ENCODE peak calls at places on chromosomes 2 and 18, in seven cellular contexts. One of them, this sample, is unnamed.

GRCh38 chr2:98065804-98066203 is 21.2 kb upstream of the VWA3B start:
- DNase-seq in CD8-positive, alpha-beta T cell: no peak
- DNase-seq in astrocyte: no peak
- DNase-seq in nephron progenitor cell: no peak
- DNase-seq in ovary: no peak
- DNase-seq in A549: no peak
- DNase-seq in lower leg skin: no peak
- DNase-seq in this sample: no peak

GRCh38 chr2:160209457-160209856 is 9.4 kb upstream of the ITGB6 start:
- DNase-seq in CD8-positive, alpha-beta T cell: no peak
- DNase-seq in ovary: no peak
- DNase-seq in lower leg skin: no peak
- DNase-seq in A549: no peak
- DNase-seq in astrocyte: peak; percentile 97
- DNase-seq in nephron progenitor cell: no peak
- DNase-seq in this sample: no peak

GRCh38 chr2:74573747-74574562 is 19.4 kb downstream of the DOK1 start:
- DNase-seq in CD8-positive, alpha-beta T cell: no peak
- DNase-seq in lower leg skin: peak; percentile 26
- DNase-seq in nephron progenitor cell: no peak
- DNase-seq in A549: no peak
- DNase-seq in astrocyte: no peak
- DNase-seq in ovary: no peak
- DNase-seq in this sample: no peak

GRCh38 chr2:70967189-70967588 is 11.2 kb upstream of the ANKRD53 start:
- DNase-seq in ovary: no peak
- DNase-seq in CD8-positive, alpha-beta T cell: no peak
- DNase-seq in lower leg skin: no peak
- DNase-seq in nephron progenitor cell: no peak
- DNase-seq in A549: no peak
- DNase-seq in astrocyte: no peak
- DNase-seq in this sample: peak; percentile 1

GRCh38 chr2:169091256-169091655 is 21.9 kb downstream of the DHRS9 start:
- DNase-seq in astrocyte: no peak
- DNase-seq in nephron progenitor cell: no peak
- DNase-seq in A549: no peak
- DNase-seq in ovary: no peak
- DNase-seq in CD8-positive, alpha-beta T cell: no peak
- DNase-seq in lower leg skin: no peak
- DNase-seq in this sample: no peak

GRCh38 chr18:63339920-63340484 is 20.4 kb upstream of the BCL2 start:
- DNase-seq in astrocyte: no peak
- DNase-seq in nephron progenitor cell: peak; percentile 57
- DNase-seq in lower leg skin: no peak
- DNase-seq in ovary: no peak
- DNase-seq in A549: no peak
- DNase-seq in CD8-positive, alpha-beta T cell: peak; percentile 10
- DNase-seq in this sample: no peak

GRCh38 chr2:54341656-54342055 is 85.6 kb upstream of the TSPYL6 start:
- DNase-seq in CD8-positive, alpha-beta T cell: no peak
- DNase-seq in ovary: no peak
- DNase-seq in lower leg skin: no peak
- DNase-seq in astrocyte: no peak
- DNase-seq in A549: no peak
- DNase-seq in nephron progenitor cell: no peak
- DNase-seq in this sample: no peak

GRCh38 chr2:169859423-169859822 is 32.2 kb downstream of the UBR3 start:
- DNase-seq in astrocyte: no peak
- DNase-seq in ovary: no peak
- DNase-seq in lower leg skin: no peak
- DNase-seq in nephron progenitor cell: no peak
- DNase-seq in CD8-positive, alpha-beta T cell: no peak
- DNase-seq in A549: no peak
- DNase-seq in this sample: no peak

GRCh38 chr2:200467806-200468686 is 41.8 kb downstream of the KCTD18 start:
- DNase-seq in nephron progenitor cell: no peak
- DNase-seq in lower leg skin: no peak
- DNase-seq in astrocyte: no peak
- DNase-seq in CD8-positive, alpha-beta T cell: no peak
- DNase-seq in ovary: no peak
- DNase-seq in A549: no peak
- DNase-seq in this sample: no peak

GRCh38 chr2:97982621-97983020 is 13.1 kb downstream of the TMEM131 start:
- DNase-seq in lower leg skin: no peak
- DNase-seq in ovary: no peak
- DNase-seq in A549: no peak
- DNase-seq in nephron progenitor cell: no peak
- DNase-seq in astrocyte: no peak
- DNase-seq in CD8-positive, alpha-beta T cell: no peak
- DNase-seq in this sample: no peak

GRCh38 chr2:29000481-29000880 is 19.4 kb downstream of the TOGARAM2 start:
- DNase-seq in astrocyte: no peak
- DNase-seq in ovary: no peak
- DNase-seq in lower leg skin: peak; percentile 68
- DNase-seq in CD8-positive, alpha-beta T cell: peak; percentile 34
- DNase-seq in A549: no peak
- DNase-seq in nephron progenitor cell: no peak
- DNase-seq in this sample: no peak

GRCh38 chr2:196059491-196059960 is 9.1 kb downstream of the DNAH7 start:
- DNase-seq in nephron progenitor cell: no peak
- DNase-seq in CD8-positive, alpha-beta T cell: no peak
- DNase-seq in astrocyte: no peak
- DNase-seq in ovary: no peak
- DNase-seq in lower leg skin: no peak
- DNase-seq in A549: no peak
- DNase-seq in this sample: no peak

GRCh38 chr2:72082021-72082739 is 65.5 kb downstream of the CYP26B1 start:
- DNase-seq in CD8-positive, alpha-beta T cell: no peak
- DNase-seq in nephron progenitor cell: no peak
- DNase-seq in A549: no peak
- DNase-seq in ovary: no peak
- DNase-seq in lower leg skin: no peak
- DNase-seq in astrocyte: peak; percentile 28
- DNase-seq in this sample: peak; percentile 51

GRCh38 chr2:134717706-134718094 is 1.1 kb downstream of the TMEM163 start:
- DNase-seq in CD8-positive, alpha-beta T cell: no peak
- DNase-seq in lower leg skin: no peak
- DNase-seq in A549: no peak
- DNase-seq in ovary: no peak
- DNase-seq in nephron progenitor cell: peak; percentile 27
- DNase-seq in astrocyte: no peak
- DNase-seq in this sample: no peak

GRCh38 chr2:221268631-221269030 is 303.5 kb downstream of the EPHA4 start:
- DNase-seq in A549: no peak
- DNase-seq in ovary: no peak
- DNase-seq in CD8-positive, alpha-beta T cell: no peak
- DNase-seq in astrocyte: peak; percentile 56
- DNase-seq in lower leg skin: no peak
- DNase-seq in nephron progenitor cell: no peak
- DNase-seq in this sample: no peak

GRCh38 chr2:59019551-59020164 is 778.5 kb upstream of the FANCL start:
- DNase-seq in A549: no peak
- DNase-seq in astrocyte: no peak
- DNase-seq in lower leg skin: no peak
- DNase-seq in nephron progenitor cell: no peak
- DNase-seq in ovary: no peak
- DNase-seq in CD8-positive, alpha-beta T cell: no peak
- DNase-seq in this sample: no peak

GRCh38 chr2:74835831-74836674 is 2.1 kb downstream of the HK2 start:
- DNase-seq in lower leg skin: no peak
- DNase-seq in ovary: no peak
- DNase-seq in CD8-positive, alpha-beta T cell: no peak
- DNase-seq in astrocyte: peak; percentile 29
- DNase-seq in nephron progenitor cell: peak; percentile 22
- DNase-seq in A549: peak; percentile 84
- DNase-seq in this sample: no peak

GRCh38 chr18:1797265-1797664 is 774.0 kb downstream of the METTL4 start:
- DNase-seq in A549: no peak
- DNase-seq in ovary: no peak
- DNase-seq in lower leg skin: no peak
- DNase-seq in CD8-positive, alpha-beta T cell: no peak
- DNase-seq in nephron progenitor cell: no peak
- DNase-seq in astrocyte: no peak
- DNase-seq in this sample: no peak

GRCh38 chr2:168699834-168700417 is 102.5 kb upstream of the NOSTRIN start:
- DNase-seq in nephron progenitor cell: no peak
- DNase-seq in astrocyte: peak; percentile 52
- DNase-seq in ovary: peak; percentile 99
- DNase-seq in A549: no peak
- DNase-seq in CD8-positive, alpha-beta T cell: no peak
- DNase-seq in lower leg skin: peak; percentile 42
- DNase-seq in this sample: no peak

GRCh38 chr2:207115715-207116364 is 49.9 kb downstream of the KLF7 start:
- DNase-seq in ovary: no peak
- DNase-seq in nephron progenitor cell: no peak
- DNase-seq in lower leg skin: no peak
- DNase-seq in astrocyte: no peak
- DNase-seq in A549: no peak
- DNase-seq in CD8-positive, alpha-beta T cell: no peak
- DNase-seq in this sample: no peak

GRCh38 chr18:76461692-76462325 is 33.2 kb downstream of the ZNF516 start:
- DNase-seq in nephron progenitor cell: no peak
- DNase-seq in CD8-positive, alpha-beta T cell: no peak
- DNase-seq in astrocyte: no peak
- DNase-seq in A549: no peak
- DNase-seq in ovary: no peak
- DNase-seq in lower leg skin: no peak
- DNase-seq in this sample: peak; percentile 63

GRCh38 chr2:235803028-235803427 is 309.2 kb downstream of the AGAP1 start:
- DNase-seq in A549: no peak
- DNase-seq in lower leg skin: no peak
- DNase-seq in nephron progenitor cell: no peak
- DNase-seq in astrocyte: peak; percentile 5
- DNase-seq in CD8-positive, alpha-beta T cell: no peak
- DNase-seq in ovary: no peak
- DNase-seq in this sample: no peak
- TF ChIP-seq CTCF in A549: peak; percentile 37
- TF ChIP-seq CTCF in lower leg skin: no peak
- TF ChIP-seq CTCF in nephron progenitor cell: no peak
- TF ChIP-seq CTCF in astrocyte: peak; percentile 23
- TF ChIP-seq CTCF in CD8-positive, alpha-beta T cell: no peak
- TF ChIP-seq CTCF in ovary: no peak
- TF ChIP-seq CTCF in this sample: peak; percentile 47

DNA sequence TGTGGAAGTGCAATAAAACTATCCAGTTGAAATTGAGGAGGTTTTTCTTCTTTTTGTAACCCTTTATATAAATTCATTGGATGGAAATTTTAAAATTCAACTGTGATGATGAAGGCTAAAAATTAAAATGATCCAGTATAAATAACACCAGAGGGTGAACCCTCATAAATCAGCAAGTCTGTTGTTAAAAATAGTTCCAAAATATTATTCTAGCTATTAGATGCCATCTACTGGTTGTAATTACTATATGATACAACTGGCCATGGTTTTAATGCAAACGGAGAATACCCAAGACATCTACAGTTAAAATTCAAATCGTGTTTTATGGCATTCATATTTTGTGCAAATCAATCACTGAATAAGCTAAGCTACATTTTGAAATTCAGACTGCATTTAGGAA is 53.8 kb downstream of the TMEM200C start:
- DNase-seq in astrocyte: no peak
- DNase-seq in CD8-positive, alpha-beta T cell: no peak
- DNase-seq in A549: no peak
- DNase-seq in nephron progenitor cell: no peak
- DNase-seq in ovary: no peak
- DNase-seq in lower leg skin: no peak
- DNase-seq in this sample: no peak
- TF ChIP-seq CTCF in astrocyte: no peak
- TF ChIP-seq CTCF in CD8-positive, alpha-beta T cell: no peak
- TF ChIP-seq CTCF in A549: no peak
- TF ChIP-seq CTCF in nephron progenitor cell: no peak
- TF ChIP-seq CTCF in ovary: no peak
- TF ChIP-seq CTCF in lower leg skin: no peak
- TF ChIP-seq CTCF in this sample: peak; percentile 38

GRCh38 chr2:232523682-232524597 is 2.0 kb upstream of the CHRND start:
- DNase-seq in CD8-positive, alpha-beta T cell: no peak
- DNase-seq in A549: peak; percentile 78
- DNase-seq in ovary: no peak
- DNase-seq in nephron progenitor cell: peak; percentile 78
- DNase-seq in lower leg skin: no peak
- DNase-seq in astrocyte: peak; percentile 6
- DNase-seq in this sample: no peak
- TF ChIP-seq CTCF in CD8-positive, alpha-beta T cell: no peak
- TF ChIP-seq CTCF in A549: peak; percentile 58
- TF ChIP-seq CTCF in ovary: no peak
- TF ChIP-seq CTCF in nephron progenitor cell: peak; percentile 32
- TF ChIP-seq CTCF in lower leg skin: no peak
- TF ChIP-seq CTCF in astrocyte: no peak
- TF ChIP-seq CTCF in this sample: peak; percentile 59

DNA sequence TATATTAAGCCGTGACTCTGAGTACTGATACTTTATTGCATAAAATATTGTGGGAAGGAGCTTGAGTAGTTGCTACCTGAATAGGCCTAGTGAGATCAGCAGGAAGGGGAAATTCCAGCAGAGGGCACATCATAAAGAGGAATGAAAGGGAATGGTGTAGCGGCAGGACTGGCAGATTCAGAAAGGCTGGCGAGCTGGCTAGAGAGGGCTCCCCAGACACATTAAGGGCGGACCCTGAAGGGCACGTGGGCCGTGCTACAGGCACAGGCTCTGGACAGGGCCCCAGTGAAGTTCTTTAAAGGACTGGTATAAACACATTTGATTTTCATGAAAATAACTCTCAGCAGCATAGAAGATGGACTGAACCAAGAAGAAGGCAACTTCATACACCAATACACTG is 43.0 kb downstream of the PTPN2 start:
- DNase-seq in A549: no peak
- DNase-seq in nephron progenitor cell: no peak
- DNase-seq in lower leg skin: no peak
- DNase-seq in astrocyte: no peak
- DNase-seq in CD8-positive, alpha-beta T cell: no peak
- DNase-seq in ovary: no peak
- DNase-seq in this sample: no peak
- TF ChIP-seq CTCF in A549: no peak
- TF ChIP-seq CTCF in nephron progenitor cell: no peak
- TF ChIP-seq CTCF in lower leg skin: no peak
- TF ChIP-seq CTCF in astrocyte: no peak
- TF ChIP-seq CTCF in CD8-positive, alpha-beta T cell: no peak
- TF ChIP-seq CTCF in ovary: no peak
- TF ChIP-seq CTCF in this sample: no peak

GRCh38 chr2:49616800-49617199 is 462.5 kb upstream of the FSHR start:
- DNase-seq in lower leg skin: no peak
- DNase-seq in astrocyte: peak; percentile 1
- DNase-seq in CD8-positive, alpha-beta T cell: no peak
- DNase-seq in ovary: no peak
- DNase-seq in A549: no peak
- DNase-seq in nephron progenitor cell: peak; percentile 3
- DNase-seq in this sample: no peak
- TF ChIP-seq CTCF in lower leg skin: no peak
- TF ChIP-seq CTCF in astrocyte: peak; percentile 27
- TF ChIP-seq CTCF in CD8-positive, alpha-beta T cell: no peak
- TF ChIP-seq CTCF in ovary: no peak
- TF ChIP-seq CTCF in A549: peak; percentile 39
- TF ChIP-seq CTCF in nephron progenitor cell: peak; percentile 63
- TF ChIP-seq CTCF in this sample: peak; percentile 74

DNA sequence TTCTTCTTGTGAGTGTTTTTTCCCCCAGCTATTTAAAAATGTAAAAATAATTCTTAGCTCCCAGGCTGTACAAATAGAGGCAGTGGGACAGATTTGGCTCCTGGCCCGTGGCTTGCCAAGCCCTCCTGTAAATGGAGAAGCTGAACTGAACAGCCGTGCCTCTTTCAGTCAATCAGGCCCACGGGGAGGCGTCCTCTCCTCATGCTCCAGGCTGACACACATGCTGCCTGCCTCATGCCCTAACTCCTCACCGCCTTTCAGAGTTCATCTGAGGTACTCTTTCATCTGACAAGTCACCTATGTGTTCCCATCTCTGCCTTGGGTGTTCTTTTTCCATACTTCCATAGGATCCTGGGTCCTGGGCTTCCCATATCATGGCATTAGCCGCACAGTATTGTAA is 58.9 kb downstream of the BMP10 start:
- DNase-seq in CD8-positive, alpha-beta T cell: no peak
- DNase-seq in nephron progenitor cell: no peak
- DNase-seq in ovary: no peak
- DNase-seq in A549: no peak
- DNase-seq in lower leg skin: no peak
- DNase-seq in astrocyte: no peak
- DNase-seq in this sample: peak; percentile 34
- TF ChIP-seq CTCF in CD8-positive, alpha-beta T cell: no peak
- TF ChIP-seq CTCF in nephron progenitor cell: no peak
- TF ChIP-seq CTCF in ovary: no peak
- TF ChIP-seq CTCF in A549: no peak
- TF ChIP-seq CTCF in lower leg skin: no peak
- TF ChIP-seq CTCF in astrocyte: no peak
- TF ChIP-seq CTCF in this sample: no peak

This sample was measured in type B pancreatic cell.